ENCODE peak calls at places on chromosomes 13 and 19, in eight cellular contexts. F is T follicular helper cell, Q is ovary, H is GM23248, U is GOT3, Z is NCI-H526, B is A549, G is ACHN. D is an unnamed sample.

GRCh38 chr19:51338563-51339312 is 3.2 kb downstream of the VSIG10L start:
- DNase-seq in F (peak; percentile 74), Q (peak; percentile 89), H (peak; percentile 88), U (peak; percentile 81), Z (peak; percentile 79), B (peak; percentile 91), G (peak; percentile 71), D (peak; percentile 86)

GRCh38 chr13:46179576-46180368 is 2.2 kb downstream of the LCP1 start:
- DNase-seq in F (peak; percentile 73), Q (no peak), H (no peak), U (no peak), Z (no peak), B (no peak), G (no peak), D (no peak)

GRCh38 chr19:6693056-6693471 is 23.1 kb upstream of the TNFSF14 start:
- DNase-seq in F (no peak), Q (no peak), H (no peak), U (no peak), Z (no peak), B (no peak), G (no peak), D (no peak)

GRCh38 chr13:56700324-56700723 is 440.4 kb upstream of the PRR20A start:
- DNase-seq in F (no peak), Q (no peak), H (no peak), U (no peak), Z (no peak), B (no peak), G (no peak), D (peak; percentile 2)

GRCh38 chr19:45505151-45505995 is 1.9 kb upstream of the VASP start:
- DNase-seq in F (no peak), Q (no peak), H (peak; percentile 64), U (no peak), Z (no peak), B (no peak), G (no peak), D (no peak)

GRCh38 chr13:110869231-110869804 is 45.6 kb downstream of the ANKRD10 start:
- DNase-seq in F (no peak), Q (peak; percentile 29), H (no peak), U (no peak), Z (no peak), B (no peak), G (no peak), D (no peak)

GRCh38 chr19:48696353-48697010 is 711 bp downstream of the FUT2 start:
- DNase-seq in F (no peak), Q (no peak), H (peak; percentile 43), U (no peak), Z (no peak), B (no peak), G (no peak), D (peak; percentile 52)

GRCh38 chr19:1624458-1624857 is 19.2 kb upstream of the UQCR11 start:
- DNase-seq in F (peak; percentile 30), Q (no peak), H (peak; percentile 63), U (no peak), Z (no peak), B (peak; percentile 61), G (peak; percentile 35), D (peak; percentile 92)

GRCh38 chr13:98556968-98557591 is 19.8 kb downstream of the STK24 start:
- DNase-seq in F (no peak), Q (no peak), H (peak; percentile 89), U (no peak), Z (peak; percentile 83), B (no peak), G (no peak), D (no peak)

GRCh38 chr13:37059136-37059847 is at the start of gene SUPT20H:
- DNase-seq in F (peak; percentile 91), Q (peak; percentile 91), H (peak; percentile 98), U (peak; percentile 83), Z (peak; percentile 76), B (peak; percentile 48), G (peak; percentile 87), D (peak; percentile 98)

GRCh38 chr13:42807866-42808265 is 26.5 kb downstream of the FAM216B start:
- DNase-seq in F (no peak), Q (no peak), H (peak; percentile 82), U (no peak), Z (no peak), B (peak; percentile 5), G (no peak), D (no peak)

GRCh38 chr13:51154029-51154555 is 43.0 kb upstream of the C13orf42 start:
- DNase-seq in F (no peak), Q (no peak), H (peak; percentile 73), U (no peak), Z (no peak), B (no peak), G (no peak), D (peak; percentile 29)

GRCh38 chr19:37946132-37946531 is 39.1 kb downstream of the SIPA1L3 start:
- DNase-seq in F (no peak), Q (no peak), H (no peak), U (no peak), Z (no peak), B (no peak), G (no peak), D (no peak)

GRCh38 chr19:43643326-43643725 is 3.7 kb upstream of the CADM4 start:
- DNase-seq in F (no peak), Q (no peak), H (no peak), U (no peak), Z (no peak), B (no peak), G (no peak), D (no peak)

GRCh38 chr19:37370880-37371661 is at the start of gene ZNF527:
- DNase-seq in F (peak; percentile 95), Q (peak; percentile 96), H (peak; percentile 99), U (peak; percentile 77), Z (peak; percentile 94), B (peak; percentile 99), G (peak; percentile 95), D (peak; percentile 98)

GRCh38 chr13:30739646-30740642 is 4.6 kb downstream of the ALOX5AP start:
- DNase-seq in F (peak; percentile 14), Q (no peak), H (peak; percentile 86), U (no peak), Z (no peak), B (peak; percentile 12), G (peak; percentile 68), D (peak; percentile 36)

GRCh38 chr19:9914001-9914314 is 22.4 kb downstream of the OLFM2 start:
- DNase-seq in F (no peak), Q (no peak), H (no peak), U (no peak), Z (no peak), B (peak; percentile 55), G (no peak), D (no peak)

GRCh38 chr13:23407996-23408395 is 25.5 kb downstream of the SACS start:
- DNase-seq in F (no peak), Q (no peak), H (no peak), U (no peak), Z (no peak), B (no peak), G (no peak), D (no peak)

GRCh38 chr19:11821474-11821873 is 7.4 kb downstream of the ZNF440 start:
- DNase-seq in F (no peak), Q (no peak), H (peak; percentile 90), U (no peak), Z (no peak), B (no peak), G (no peak), D (no peak)

GRCh38 chr19:28656644-28657043 is 556.3 kb downstream of the UQCRFS1 start:
- DNase-seq in F (no peak), Q (no peak), H (no peak), U (no peak), Z (no peak), B (no peak), G (no peak), D (no peak)

GRCh38 chr19:452829-453228 is 8.0 kb downstream of the SHC2 start:
- DNase-seq in F (no peak), Q (no peak), H (no peak), U (no peak), Z (no peak), B (no peak), G (no peak), D (no peak)

GRCh38 chr19:33204136-33204973 is 10.2 kb downstream of the LRP3 start:
- DNase-seq in F (no peak), Q (no peak), H (no peak), U (no peak), Z (no peak), B (no peak), G (no peak), D (no peak)

GRCh38 chr13:76292031-76292430 is 594.2 kb downstream of the KCTD12 start:
- DNase-seq in F (no peak), Q (no peak), H (no peak), U (no peak), Z (no peak), B (no peak), G (no peak), D (no peak)

GRCh38 chr19:11814707-11815050 is 606 bp downstream of the ZNF440 start:
- DNase-seq in F (no peak), Q (no peak), H (peak; percentile 58), U (no peak), Z (peak; percentile 17), B (no peak), G (no peak), D (peak; percentile 15)

GRCh38 chr13:49308104-49308875 is 60.6 kb downstream of the CDADC1 start:
- DNase-seq in F (no peak), Q (peak; percentile 95), H (peak; percentile 85), U (no peak), Z (no peak), B (no peak), G (no peak), D (no peak)

GRCh38 chr19:46610851-46611770 is 10.0 kb downstream of the CALM3 start:
- DNase-seq in F (no peak), Q (peak; percentile 15), H (no peak), U (no peak), Z (no peak), B (no peak), G (no peak), D (no peak)

GRCh38 chr13:111940892-111941291 is 126.1 kb upstream of the SOX1 start:
- DNase-seq in F (no peak), Q (no peak), H (no peak), U (no peak), Z (no peak), B (no peak), G (no peak), D (no peak)

GRCh38 chr19:4908781-4909171 is 525 bp upstream of the UHRF1 start:
- DNase-seq in F (no peak), Q (no peak), H (no peak), U (no peak), Z (no peak), B (no peak), G (no peak), D (no peak)

GRCh38 chr19:5503598-5503997 is 48.4 kb downstream of the ZNRF4 start:
- DNase-seq in F (no peak), Q (no peak), H (no peak), U (no peak), Z (no peak), B (no peak), G (no peak), D (no peak)

GRCh38 chr13:42883142-42883541 is 101.8 kb downstream of the FAM216B start:
- DNase-seq in F (no peak), Q (no peak), H (peak; percentile 38), U (no peak), Z (no peak), B (no peak), G (no peak), D (no peak)

GRCh38 chr13:24269803-24270202 is 39.6 kb upstream of the C1QTNF9 start:
- DNase-seq in F (no peak), Q (peak; percentile 13), H (peak; percentile 16), U (no peak), Z (no peak), B (no peak), G (no peak), D (no peak)

GRCh38 chr13:101453784-101454201 is 1.3 kb downstream of the ITGBL1 start:
- DNase-seq in F (no peak), Q (no peak), H (peak; percentile 66), U (no peak), Z (no peak), B (no peak), G (peak; percentile 44), D (no peak)

GRCh38 chr19:16645140-16645539 is 14.8 kb downstream of the SMIM7 start:
- DNase-seq in F (no peak), Q (no peak), H (no peak), U (no peak), Z (no peak), B (no peak), G (no peak), D (no peak)

D was measured in A673.